ENCODE peak calls at places on chromosomes 11 and 22, in nine cellular contexts. O is CD8-positive, alpha-beta T cell; T is mammary epithelial cell; Q is mucosa of descending colon; W is effector memory CD4-positive, alpha-beta T cell; M is ascending aorta; A is naive thymus-derived CD4-positive, alpha-beta T cell; V is HepG2; P is body of pancreas. B is an unnamed sample.

GRCh38 chr11:61601512-61601911 is 20.6 kb upstream of the SYT7 start:
- DNase-seq in W (no peak), A (no peak), M (no peak), T (no peak), Q (peak; percentile 49), V (peak; percentile 88), O (no peak), P (peak; percentile 44), B (no peak)

GRCh38 chr11:124865181-124865901 is at the start of gene ROBO3:
- DNase-seq in A (no peak), P (no peak), V (no peak), O (no peak), M (no peak), W (no peak), T (no peak), Q (no peak), B (peak; percentile 33)

GRCh38 chr22:22908941-22909604 is 21.5 kb downstream of the IGLL5 start:
- DNase-seq in W (no peak), O (no peak), V (no peak), M (no peak), A (no peak), Q (no peak), T (no peak), P (no peak), B (no peak)

GRCh38 chr11:134569195-134569594 is 157.2 kb upstream of the B3GAT1 start:
- DNase-seq in O (no peak), P (no peak), V (no peak), M (no peak), Q (no peak), T (no peak), A (no peak), W (no peak), B (no peak)

GRCh38 chr11:60941371-60942119 is 10.4 kb downstream of the SLC15A3 start:
- DNase-seq in M (no peak), A (no peak), V (no peak), T (no peak), O (no peak), P (no peak), Q (no peak), W (no peak), B (no peak)

GRCh38 chr11:69013009-69013951 is at the start of gene MRGPRF:
- DNase-seq in T (no peak), M (peak; percentile 98), W (no peak), O (no peak), Q (peak; percentile 75), P (peak; percentile 65), A (no peak), V (no peak), B (no peak)

GRCh38 chr11:19345848-19346681 is 105.3 kb upstream of the E2F8 start:
- DNase-seq in O (no peak), P (no peak), M (no peak), Q (no peak), T (no peak), W (no peak), V (no peak), A (no peak), B (peak; percentile 16)

GRCh38 chr11:134013518-134013917 is 55.4 kb upstream of the JAM3 start:
- DNase-seq in M (no peak), Q (no peak), T (no peak), A (no peak), O (no peak), W (no peak), V (no peak), P (no peak), B (no peak)

GRCh38 chr22:17779286-17780115 is 5.2 kb upstream of the BID start:
- DNase-seq in T (no peak), V (no peak), Q (no peak), O (no peak), W (no peak), A (no peak), M (no peak), P (no peak), B (no peak)

GRCh38 chr11:45805305-45806071 is 539 bp downstream of the SLC35C1 start:
- DNase-seq in M (peak; percentile 74), Q (no peak), V (peak; percentile 44), A (no peak), W (no peak), O (no peak), T (peak; percentile 52), P (peak; percentile 49), B (peak; percentile 54)

GRCh38 chr11:129814244-129814992 is 1.2 kb upstream of the TMEM45B start:
- DNase-seq in T (no peak), O (peak; percentile 41), V (no peak), W (peak; percentile 60), A (peak; percentile 83), Q (no peak), P (no peak), M (no peak), B (no peak)

GRCh38 chr22:41976070-41976901 is 7.0 kb downstream of the SEPTIN3 start:
- DNase-seq in O (no peak), P (peak; percentile 28), M (no peak), W (peak; percentile 27), Q (peak; percentile 41), T (no peak), V (no peak), A (no peak), B (peak; percentile 57)

GRCh38 chr22:42626431-42626830 is 11.7 kb upstream of the POLDIP3 start:
- DNase-seq in O (no peak), V (no peak), P (no peak), A (no peak), T (no peak), W (no peak), M (no peak), Q (no peak), B (no peak)

GRCh38 chr22:33850227-33850626 is 70.0 kb downstream of the LARGE1 start:
- DNase-seq in M (no peak), T (no peak), A (no peak), V (no peak), Q (no peak), O (no peak), W (no peak), P (no peak), B (peak; percentile 76)

GRCh38 chr11:97460091-97460490 is 1070.3 kb downstream of the JRKL start:
- DNase-seq in P (no peak), Q (no peak), W (no peak), V (no peak), A (no peak), O (no peak), M (no peak), T (no peak), B (no peak)

GRCh38 chr11:134932761-134933160 is 520.7 kb upstream of the B3GAT1 start:
- DNase-seq in Q (no peak), M (no peak), A (no peak), P (no peak), V (no peak), W (no peak), O (no peak), T (no peak), B (no peak)

GRCh38 chr11:128512478-128513127 is 74.8 kb downstream of the ETS1 start:
- DNase-seq in A (peak; percentile 47), V (no peak), T (no peak), M (no peak), W (peak; percentile 49), Q (no peak), P (no peak), O (no peak), B (no peak)

GRCh38 chr11:121421149-121421906 is 30.8 kb upstream of the SORL1 start:
- DNase-seq in W (no peak), T (no peak), M (no peak), A (no peak), Q (no peak), P (no peak), V (no peak), O (no peak), B (peak; percentile 39)

GRCh38 chr11:50032574-50032973 is at the start of gene OR4C45:
- DNase-seq in P (no peak), V (no peak), M (no peak), Q (no peak), A (no peak), W (no peak), O (no peak), T (no peak), B (no peak)

DNA sequence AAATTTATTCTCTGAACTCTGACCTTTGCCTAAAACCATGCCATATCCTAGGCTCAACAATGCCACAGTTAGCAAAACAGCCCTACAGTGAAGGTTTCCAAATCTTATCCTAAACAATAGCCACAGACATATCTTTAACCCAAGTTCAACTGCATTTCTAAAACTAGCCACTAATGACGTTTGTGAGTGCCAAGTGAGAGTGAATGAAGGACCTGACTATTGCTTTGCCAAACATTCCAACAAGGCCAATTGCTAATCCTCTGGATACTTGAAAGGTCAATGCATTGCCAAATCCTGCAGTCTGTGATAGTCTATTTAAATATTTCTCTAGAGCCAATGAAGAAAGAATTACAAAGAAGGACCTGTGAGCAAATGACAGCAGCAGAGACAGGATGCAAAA is 2.5 kb upstream of the OR4C45 start:
- DNase-seq in M (no peak), T (no peak), V (no peak), P (no peak), W (no peak), O (no peak), Q (no peak), A (no peak), B (no peak)
- H3K9me3 ChIP-seq in M (no peaks in the 10 kb centered on the region), T (peaks cover 28% of the 10 kb centered on the region), V (peaks cover 54% of the 10 kb centered on the region), P (no peaks in the 10 kb centered on the region), W (no peaks in the 10 kb centered on the region), O (no peaks in the 10 kb centered on the region), Q (peaks cover 55% of the 10 kb centered on the region), A (no peaks in the 10 kb centered on the region), B (no peaks in the 10 kb centered on the region)

DNA sequence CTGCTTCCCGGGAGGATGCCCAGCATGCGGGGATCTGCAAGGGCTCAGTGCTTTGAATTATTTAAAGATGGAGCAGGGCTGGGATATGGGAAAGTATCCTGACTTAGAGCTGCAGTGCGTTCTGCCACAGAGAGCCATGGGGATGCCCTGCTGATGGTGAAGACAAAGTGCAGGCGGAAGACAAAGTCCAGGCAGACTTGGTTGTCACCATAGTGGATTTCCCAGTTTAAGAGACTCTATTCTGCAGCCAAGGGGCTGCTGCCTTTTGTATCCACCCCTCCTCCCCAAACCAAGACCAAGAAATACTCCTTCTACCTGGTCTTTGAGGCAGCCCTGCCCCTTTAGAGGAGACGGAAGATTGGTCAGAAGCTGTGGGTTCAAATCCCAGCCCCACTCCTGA is 1035.1 kb downstream of the TBC1D22A start:
- DNase-seq in O (no peak), A (no peak), T (no peak), Q (no peak), V (no peak), W (no peak), P (no peak), M (no peak), B (no peak)
- H3K9me3 ChIP-seq in O (no peaks in the 10 kb centered on the region), A (no peaks in the 10 kb centered on the region), T (peaks cover 50% of the 10 kb centered on the region), Q (no peaks in the 10 kb centered on the region), V (no peaks in the 10 kb centered on the region), W (no peaks in the 10 kb centered on the region), P (no peaks in the 10 kb centered on the region), M (no peaks in the 10 kb centered on the region), B (no peaks in the 10 kb centered on the region)

GRCh38 chr11:36249271-36249670 is 40.0 kb downstream of the COMMD9 start:
- DNase-seq in V (no peak), T (peak; percentile 93), A (no peak), O (no peak), M (no peak), P (no peak), Q (no peak), W (no peak), B (no peak)
- H3K9me3 ChIP-seq in V (no peaks in the 10 kb centered on the region), T (peaks cover 5% of the 10 kb centered on the region), A (no peaks in the 10 kb centered on the region), O (no peaks in the 10 kb centered on the region), M (no peaks in the 10 kb centered on the region), P (no peaks in the 10 kb centered on the region), Q (no peaks in the 10 kb centered on the region), W (no peaks in the 10 kb centered on the region), B (no peaks in the 10 kb centered on the region)

DNA sequence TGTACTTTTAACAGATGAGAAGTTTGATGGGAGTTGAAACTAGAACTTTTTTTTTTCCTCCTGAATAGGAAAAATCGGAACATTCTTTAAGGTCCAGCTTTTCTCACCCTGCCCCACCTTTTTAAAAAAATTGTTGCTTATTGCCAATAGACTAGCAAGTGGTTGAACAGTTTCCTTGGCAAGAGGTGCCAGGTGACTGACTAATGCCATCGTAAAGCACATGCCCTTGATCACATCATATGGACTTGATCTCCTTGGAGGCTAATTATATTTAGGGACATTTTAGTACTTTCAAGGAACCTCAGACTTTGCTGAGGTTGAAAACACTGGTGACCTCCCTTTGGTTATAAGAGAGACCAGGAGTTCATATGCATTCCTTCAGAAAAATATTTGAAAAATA is 57.6 kb downstream of the MTMR3 start:
- DNase-seq in Q (no peak), O (no peak), W (no peak), T (no peak), M (no peak), P (no peak), V (no peak), A (no peak), B (no peak)
- H3K9me3 ChIP-seq in Q (no peaks in the 10 kb centered on the region), O (no peaks in the 10 kb centered on the region), W (no peaks in the 10 kb centered on the region), T (no peaks in the 10 kb centered on the region), M (no peaks in the 10 kb centered on the region), P (no peaks in the 10 kb centered on the region), V (no peaks in the 10 kb centered on the region), A (no peaks in the 10 kb centered on the region), B (peaks cover 5% of the 10 kb centered on the region)

B was measured in WERI-Rb-1.